ENCODE peak calls at places on chromosomes 1 and 21, in five cellular contexts. L is stimulated activated CD8-positive, alpha-beta memory T cell treated with anti-CD3 and anti-CD28 coated beads, Interleukin-7, amount 100 ng/mL, for 48 hours; D is GDM1; U is lower leg skin; R is posterior vena cava. W is an unnamed sample.

GRCh38 chr1:203631946-203632345 is 5.3 kb downstream of the ATP2B4 start:
- DNase-seq in L (no peak), D (no peak), U (no peak), R (no peak), W (no peak)

GRCh38 chr1:115706009-115706362 is 62.5 kb downstream of the CASQ2 start:
- DNase-seq in L (no peak), D (no peak), U (no peak), R (no peak), W (no peak)

GRCh38 chr21:25564349-25564948 is 42.8 kb downstream of the MRPL39 start:
- DNase-seq in L (no peak), D (no peak), U (no peak), R (no peak), W (no peak)

GRCh38 chr1:201719812-201720521 is 109.0 kb upstream of the IPO9 start:
- DNase-seq in L (no peak), D (no peak), U (peak), R (peak), W (no peak)

GRCh38 chr1:175146535-175147213 is 45.9 kb downstream of the KIAA0040 start:
- DNase-seq in L (peak), D (no peak), U (peak), R (peak), W (no peak)

GRCh38 chr1:217333939-217334338 is 297.0 kb downstream of the GPATCH2 start:
- DNase-seq in L (no peak), D (no peak), U (no peak), R (no peak), W (no peak)

GRCh38 chr21:36035381-36035791 is 24.9 kb downstream of the SETD4 start:
- DNase-seq in L (no peak), D (no peak), U (no peak), R (peak), W (no peak)

GRCh38 chr1:54835131-54835898 is 34.2 kb upstream of the TTC22 start:
- DNase-seq in L (no peak), D (no peak), U (peak), R (no peak), W (no peak)

GRCh38 chr21:34364921-34365320 is 1.1 kb downstream of the KCNE2 start:
- DNase-seq in L (no peak), D (no peak), U (no peak), R (no peak), W (no peak)

GRCh38 chr1:211135342-211135950 is 1.5 kb upstream of the KCNH1 start:
- DNase-seq in L (no peak), D (no peak), U (no peak), R (no peak), W (no peak)

GRCh38 chr21:34220556-34221195 is 143.1 kb upstream of the KCNE2 start:
- DNase-seq in L (no peak), D (no peak), U (no peak), R (no peak), W (no peak)

GRCh38 chr1:156805766-156806511 is 10.7 kb downstream of the SH2D2A start:
- DNase-seq in L (no peak), D (no peak), U (peak), R (no peak), W (no peak)

GRCh38 chr1:246907472-246907871 is 24.3 kb downstream of the AHCTF1 start:
- DNase-seq in L (no peak), D (peak), U (no peak), R (no peak), W (no peak)

GRCh38 chr1:153509729-153510354 is 25.9 kb downstream of the S100A6 start:
- DNase-seq in L (peak), D (peak), U (no peak), R (no peak), W (peak)

GRCh38 chr1:11563560-11564069 is 84.7 kb downstream of the DISP3 start:
- DNase-seq in L (no peak), D (peak), U (no peak), R (no peak), W (no peak)

W was measured in ascending aorta.